ENCODE peak calls at places on chromosomes 2 and 18, in six cellular contexts. T, P, N, Q, V and S are unnamed samples.

GRCh38 chr2:43942001-43942400 is 53.8 kb downstream of the LRPPRC start:
- DNase-seq in T (no peak), P (no peak), N (no peak), Q (no peak), V (no peak), S (no peak)

GRCh38 chr2:241391892-241392665 is 36.0 kb downstream of the FARP2 start:
- DNase-seq in T (no peak), P (peak; percentile 48), N (no peak), Q (peak; percentile 62), V (no peak), S (no peak)

GRCh38 chr2:42849311-42849710 is 56.9 kb upstream of the HAAO start:
- DNase-seq in T (no peak), P (no peak), N (peak; percentile 17), Q (no peak), V (no peak), S (no peak)

GRCh38 chr2:202149155-202149762 is 76.2 kb downstream of the KIAA2012 start:
- DNase-seq in T (no peak), P (no peak), N (no peak), Q (no peak), V (no peak), S (no peak)

GRCh38 chr18:46660955-46661749 is 4.1 kb upstream of the LOXHD1 start:
- DNase-seq in T (no peak), P (peak; percentile 33), N (peak; percentile 60), Q (peak; percentile 17), V (no peak), S (no peak)

GRCh38 chr2:188369365-188369764 is 77.7 kb downstream of the GULP1 start:
- DNase-seq in T (no peak), P (peak; percentile 57), N (no peak), Q (peak; percentile 44), V (peak; percentile 44), S (no peak)

GRCh38 chr2:72515696-72516095 is 310.1 kb downstream of the EXOC6B start:
- DNase-seq in T (no peak), P (peak; percentile 3), N (no peak), Q (no peak), V (no peak), S (no peak)

GRCh38 chr2:20615046-20615465 is 35.8 kb downstream of the HS1BP3 start:
- DNase-seq in T (no peak), P (no peak), N (peak; percentile 61), Q (peak; percentile 17), V (no peak), S (no peak)

GRCh38 chr2:133711806-133712205 is 143.5 kb upstream of the NCKAP5 start:
- DNase-seq in T (no peak), P (no peak), N (no peak), Q (no peak), V (no peak), S (no peak)

GRCh38 chr2:55617160-55618024 is at the start of gene PPP4R3B:
- DNase-seq in T (peak; percentile 99), P (peak; percentile 100), N (peak; percentile 100), Q (peak; percentile 99), V (peak; percentile 96), S (peak; percentile 90)
- TF ChIP-seq CTCF in T (peak; percentile 48), P (peak; percentile 71), N (peak; percentile 88), Q (no peak), V (peak; percentile 15), S (peak; percentile 36)

GRCh38 chr2:200677721-200678532 is 92.1 kb downstream of the AOX1 start:
- DNase-seq in T (peak; percentile 6), P (peak; percentile 17), N (no peak), Q (no peak), V (no peak), S (no peak)
- TF ChIP-seq CTCF in T (peak; percentile 17), P (peak; percentile 33), N (no peak), Q (no peak), V (no peak), S (no peak)

GRCh38 chr2:200483729-200484198 is 26.1 kb downstream of the KCTD18 start:
- DNase-seq in T (no peak), P (no peak), N (no peak), Q (peak; percentile 70), V (peak; percentile 53), S (no peak)
- TF ChIP-seq CTCF in T (peak; percentile 54), P (peak; percentile 68), N (no peak), Q (peak; percentile 62), V (peak; percentile 63), S (peak; percentile 69)

DNA sequence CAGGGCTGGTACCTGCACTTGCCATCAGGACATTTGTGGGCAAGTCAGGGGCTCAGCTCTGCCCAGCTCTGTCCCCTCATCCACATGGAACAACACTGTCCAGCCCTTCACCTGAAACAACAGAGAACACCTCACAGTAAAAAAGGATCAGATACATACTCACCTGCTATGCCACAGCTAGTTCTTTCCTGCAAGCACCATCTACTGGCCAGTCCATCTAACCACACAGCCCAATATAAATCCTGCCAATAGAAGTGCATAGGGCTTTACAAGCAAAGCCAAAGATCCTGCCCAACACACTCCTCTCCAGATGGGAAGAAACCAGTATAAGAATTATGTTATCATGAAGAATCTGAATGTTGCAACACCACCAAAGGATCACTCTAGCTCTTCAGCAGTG is 52.2 kb upstream of the GALNT13 start:
- DNase-seq in T (no peak), P (no peak), N (no peak), Q (no peak), V (no peak), S (no peak)
- TF ChIP-seq CTCF in T (no peak), P (no peak), N (no peak), Q (no peak), V (no peak), S (no peak)

GRCh38 chr18:56565059-56565458 is 73.3 kb downstream of the TXNL1 start:
- DNase-seq in T (no peak), P (no peak), N (no peak), Q (no peak), V (no peak), S (no peak)

GRCh38 chr18:56560992-56561391 is 77.4 kb downstream of the TXNL1 start:
- DNase-seq in T (no peak), P (no peak), N (no peak), Q (no peak), V (no peak), S (no peak)

GRCh38 chr18:56565596-56566355 is 72.6 kb downstream of the TXNL1 start:
- DNase-seq in T (peak; percentile 72), P (peak; percentile 79), N (no peak), Q (peak; percentile 32), V (peak; percentile 3), S (no peak)

GRCh38 chr18:56562479-56562878 is 75.9 kb downstream of the TXNL1 start:
- DNase-seq in T (no peak), P (no peak), N (no peak), Q (no peak), V (no peak), S (no peak)

DNA sequence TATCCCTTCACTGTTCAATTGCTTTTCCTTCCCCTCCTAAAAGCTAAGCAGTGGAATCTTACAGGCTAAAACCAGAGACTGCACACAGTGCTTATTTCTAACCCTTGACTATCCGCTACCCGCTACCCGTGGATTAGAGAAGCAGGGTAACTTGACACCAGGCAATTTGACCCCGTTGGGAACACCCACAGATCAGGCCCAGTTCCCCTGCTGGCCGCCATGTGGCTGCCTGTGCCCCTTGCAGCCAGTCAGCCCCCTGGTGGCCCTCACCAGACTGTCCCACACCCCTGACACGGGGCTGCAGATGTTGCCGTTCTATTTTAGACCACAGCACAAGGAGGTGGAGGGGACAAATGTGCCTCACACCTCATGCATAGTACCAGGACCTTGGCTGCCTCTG is 74.8 kb downstream of the TXNL1 start:
- DNase-seq in T (no peak), P (no peak), N (no peak), Q (no peak), V (no peak), S (no peak)
- TF ChIP-seq CTCF in T (peak; percentile 2), P (peak; percentile 52), N (no peak), Q (no peak), V (no peak), S (peak; percentile 23)

GRCh38 chr18:76984193-76985155 is 148.1 kb downstream of the MBP start:
- DNase-seq in T (no peak), P (no peak), N (peak; percentile 75), Q (no peak), V (no peak), S (no peak)

GRCh38 chr18:76985156-76985950 is 147.2 kb downstream of the MBP start:
- DNase-seq in T (no peak), P (no peak), N (peak; percentile 67), Q (no peak), V (no peak), S (no peak)

GRCh38 chr18:76982038-76982437 is 150.5 kb downstream of the MBP start:
- DNase-seq in T (no peak), P (no peak), N (no peak), Q (no peak), V (no peak), S (no peak)

GRCh38 chr18:76983184-76983583 is 149.4 kb downstream of the MBP start:
- DNase-seq in T (peak; percentile 32), P (peak; percentile 61), N (peak; percentile 96), Q (peak; percentile 99), V (peak; percentile 90), S (no peak)

DNA sequence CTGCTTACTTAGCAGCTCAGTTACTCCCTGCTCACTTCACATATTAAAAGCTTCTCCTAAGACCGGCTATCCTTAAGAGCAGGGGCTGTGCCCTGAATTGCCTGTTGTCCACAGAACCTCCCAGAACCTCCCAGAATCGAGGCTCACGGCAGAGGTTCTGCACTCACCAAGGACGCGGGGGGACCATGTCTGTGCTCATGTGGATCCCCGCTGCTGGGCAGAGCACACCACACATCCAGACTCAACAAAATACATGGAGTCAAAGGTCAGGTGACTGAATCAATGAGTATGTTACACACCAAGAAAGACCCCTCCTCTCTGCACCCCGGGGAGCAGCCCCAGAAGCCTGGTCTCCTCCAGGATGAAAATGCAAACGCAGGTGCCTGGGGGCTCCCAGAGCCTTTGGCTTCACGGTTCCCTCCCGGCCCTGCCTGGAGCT is 149.0 kb downstream of the MBP start:
- DNase-seq in T (no peak), P (no peak), N (peak; percentile 73), Q (no peak), V (no peak), S (no peak)
- TF ChIP-seq CTCF in T (no peak), P (peak; percentile 61), N (peak; percentile 3), Q (no peak), V (peak; percentile 68), S (no peak)

GRCh38 chr2:183091318-183091953 is 12.9 kb downstream of the DUSP19 start:
- DNase-seq in T (no peak), P (no peak), N (no peak), Q (no peak), V (no peak), S (no peak)

GRCh38 chr2:183088061-183088460 is 9.5 kb downstream of the DUSP19 start:
- DNase-seq in T (no peak), P (no peak), N (no peak), Q (no peak), V (no peak), S (no peak)

GRCh38 chr2:183091954-183092345 is 13.4 kb downstream of the DUSP19 start:
- DNase-seq in T (no peak), P (no peak), N (no peak), Q (no peak), V (no peak), S (no peak)

GRCh38 chr2:183089192-183089851 is 10.8 kb downstream of the DUSP19 start:
- DNase-seq in T (no peak), P (no peak), N (no peak), Q (no peak), V (no peak), S (no peak)

GRCh38 chr2:183093857-183094657 is 15.5 kb downstream of the DUSP19 start:
- DNase-seq in T (no peak), P (peak; percentile 31), N (no peak), Q (no peak), V (peak; percentile 34), S (no peak)
- TF ChIP-seq CTCF in T (no peak), P (no peak), N (no peak), Q (no peak), V (no peak), S (no peak)